ENCODE peak calls at places on chromosomes 12 and 14, in five cellular contexts. J is NT2/D1, O is HepG2, E is H1, X is GM12878. N is an unnamed sample.

GRCh38 chr12:29574500-29574899 is 77.0 kb upstream of the OVCH1 start:
- DNase-seq in J (no peak), O (no peak), E (no peak), X (no peak), N (no peak)

GRCh38 chr12:70468741-70469140 is 102.7 kb downstream of the KCNMB4 start:
- DNase-seq in J (peak; percentile 47), O (no peak), E (no peak), X (no peak), N (no peak)

GRCh38 chr12:124506145-124506831 is 61.1 kb downstream of the NCOR2 start:
- DNase-seq in J (no peak), O (no peak), E (no peak), X (no peak), N (no peak)

GRCh38 chr14:67311868-67312267 is 47.7 kb downstream of the ATP6V1D start:
- DNase-seq in J (no peak), O (peak; percentile 71), E (no peak), X (no peak), N (no peak)

GRCh38 chr14:105091335-105092123 is 26.3 kb upstream of the GPR132 start:
- DNase-seq in J (no peak), O (peak; percentile 71), E (no peak), X (no peak), N (no peak)

GRCh38 chr12:89156862-89157262 is 195.4 kb downstream of the DUSP6 start:
- DNase-seq in J (no peak), O (no peak), E (no peak), X (no peak), N (no peak)

GRCh38 chr12:48997719-48998496 is 1.3 kb downstream of the DDN start:
- DNase-seq in J (no peak), O (no peak), E (peak; percentile 84), X (no peak), N (no peak)

GRCh38 chr12:115444336-115444735 is 760.4 kb upstream of the TBX3 start:
- DNase-seq in J (no peak), O (no peak), E (no peak), X (no peak), N (no peak)

GRCh38 chr14:104856157-104856868 is 8.8 kb upstream of the CEP170B start:
- DNase-seq in J (no peak), O (no peak), E (no peak), X (no peak), N (no peak)

GRCh38 chr12:127363392-127363791 is 903.6 kb upstream of the TMEM132C start:
- DNase-seq in J (peak; percentile 35), O (no peak), E (peak; percentile 60), X (no peak), N (no peak)

GRCh38 chr14:61334197-61334701 is 12.9 kb downstream of the PRKCH start:
- DNase-seq in J (no peak), O (no peak), E (no peak), X (no peak), N (no peak)

GRCh38 chr12:49389092-49389703 is 21.9 kb downstream of the SPATS2 start:
- DNase-seq in J (no peak), O (no peak), E (peak; percentile 90), X (no peak), N (no peak)

GRCh38 chr14:97264516-97265230 is 467.5 kb downstream of the VRK1 start:
- DNase-seq in J (no peak), O (no peak), E (no peak), X (no peak), N (no peak)

GRCh38 chr14:98736701-98737338 is 535.2 kb downstream of the BCL11B start:
- DNase-seq in J (no peak), O (no peak), E (no peak), X (no peak), N (no peak)

GRCh38 chr12:115584156-115584555 is 693.3 kb downstream of the MED13L start:
- DNase-seq in J (no peak), O (no peak), E (no peak), X (no peak), N (no peak)

GRCh38 chr14:21734457-21735074 is 60.9 kb upstream of the OR4E1 start:
- DNase-seq in J (peak; percentile 11), O (peak; percentile 75), E (no peak), X (peak; percentile 12), N (peak; percentile 48)

GRCh38 chr14:105309371-105309770 is 5.2 kb upstream of the PACS2 start:
- DNase-seq in J (no peak), O (no peak), E (no peak), X (no peak), N (no peak)

GRCh38 chr12:103100226-103100866 is 142.9 kb downstream of the ASCL1 start:
- DNase-seq in J (no peak), O (no peak), E (no peak), X (no peak), N (no peak)

GRCh38 chr12:90010089-90010488 is 301.5 kb upstream of the ATP2B1 start:
- DNase-seq in J (no peak), O (no peak), E (no peak), X (no peak), N (no peak)

GRCh38 chr14:29755311-29756052 is 172.2 kb downstream of the PRKD1 start:
- DNase-seq in J (no peak), O (no peak), E (no peak), X (no peak), N (no peak)

GRCh38 chr12:2640709-2641108 is 154.1 kb upstream of the FKBP4 start:
- DNase-seq in J (peak; percentile 68), O (no peak), E (no peak), X (no peak), N (no peak)

GRCh38 chr14:69260246-69260978 is 454 bp downstream of the GALNT16 start:
- DNase-seq in J (no peak), O (no peak), E (peak; percentile 79), X (no peak), N (peak; percentile 52)

GRCh38 chr14:94009767-94010166 is 12.7 kb downstream of the CCDC197 start:
- DNase-seq in J (no peak), O (no peak), E (no peak), X (peak; percentile 25), N (no peak)

GRCh38 chr12:113424915-113425823 is 3.0 kb downstream of the SDSL start:
- DNase-seq in J (peak; percentile 58), O (peak; percentile 16), E (peak; percentile 94), X (no peak), N (peak; percentile 72)

GRCh38 chr14:72237722-72238666 is 305.8 kb downstream of the RGS6 start:
- DNase-seq in J (no peak), O (no peak), E (no peak), X (peak; percentile 8), N (no peak)

GRCh38 chr12:45183263-45183662 is 32.6 kb upstream of the ANO6 start:
- DNase-seq in J (no peak), O (peak; percentile 13), E (no peak), X (no peak), N (no peak)

GRCh38 chr12:69298947-69299346 is 49.2 kb upstream of the LYZ start:
- DNase-seq in J (no peak), O (no peak), E (no peak), X (no peak), N (no peak)

GRCh38 chr14:91338369-91338768 is 79.3 kb downstream of the CCDC88C start:
- DNase-seq in J (no peak), O (no peak), E (no peak), X (no peak), N (no peak)

GRCh38 chr14:59771577-59771976 is 99.0 kb downstream of the RTN1 start:
- DNase-seq in J (no peak), O (no peak), E (no peak), X (no peak), N (peak; percentile 14)

GRCh38 chr14:21347201-21347600 is 36.6 kb downstream of the SUPT16H start:
- DNase-seq in J (no peak), O (no peak), E (no peak), X (no peak), N (no peak)

GRCh38 chr14:28759658-28760313 is 6.8 kb upstream of the FOXG1 start:
- DNase-seq in J (no peak), O (no peak), E (peak; percentile 56), X (no peak), N (no peak)

GRCh38 chr14:26841920-26842741 is 244.3 kb upstream of the NOVA1 start:
- DNase-seq in J (no peak), O (peak; percentile 34), E (no peak), X (no peak), N (no peak)

GRCh38 chr12:41745593-41745992 is 399.1 kb downstream of the GXYLT1 start:
- DNase-seq in J (no peak), O (no peak), E (no peak), X (no peak), N (no peak)

GRCh38 chr12:56160160-56160763 is 2.1 kb downstream of the MYL6 start:
- DNase-seq in J (peak; percentile 40), O (no peak), E (no peak), X (no peak), N (no peak)
- TF ChIP-seq SUZ12 in J (no peak), O (no peak), E (no peak), X (no peak), N (no peak)

DNA sequence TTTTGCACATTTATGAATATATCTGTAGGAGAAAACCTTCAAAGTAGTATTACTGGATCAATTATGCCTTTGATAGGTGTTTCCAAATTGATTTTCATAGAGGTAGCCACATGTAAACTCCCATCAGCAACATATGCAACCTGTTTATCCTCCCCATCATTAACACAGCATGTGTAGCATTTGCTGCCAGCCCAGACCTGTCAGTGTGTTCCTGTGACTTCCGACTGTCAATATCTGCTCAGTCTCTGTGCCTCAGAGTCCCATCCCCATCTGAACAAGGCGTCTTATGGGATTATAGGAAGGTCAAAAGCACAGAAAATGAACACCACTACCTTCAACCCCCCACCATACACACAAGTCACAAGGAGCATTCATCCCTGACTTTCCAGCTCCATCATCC is 9.5 kb upstream of the CAPRIN2 start:
- DNase-seq in J (no peak), O (no peak), E (no peak), X (no peak), N (no peak)
- TF ChIP-seq SUZ12 in J (no peak), O (no peak), E (no peak), X (no peak), N (no peak)

GRCh38 chr14:100065942-100066574 is 836 bp downstream of the EVL start:
- DNase-seq in J (no peak), O (no peak), E (no peak), X (peak; percentile 94), N (no peak)
- TF ChIP-seq SUZ12 in J (no peak), O (no peak), E (no peak), X (no peak), N (no peak)

DNA sequence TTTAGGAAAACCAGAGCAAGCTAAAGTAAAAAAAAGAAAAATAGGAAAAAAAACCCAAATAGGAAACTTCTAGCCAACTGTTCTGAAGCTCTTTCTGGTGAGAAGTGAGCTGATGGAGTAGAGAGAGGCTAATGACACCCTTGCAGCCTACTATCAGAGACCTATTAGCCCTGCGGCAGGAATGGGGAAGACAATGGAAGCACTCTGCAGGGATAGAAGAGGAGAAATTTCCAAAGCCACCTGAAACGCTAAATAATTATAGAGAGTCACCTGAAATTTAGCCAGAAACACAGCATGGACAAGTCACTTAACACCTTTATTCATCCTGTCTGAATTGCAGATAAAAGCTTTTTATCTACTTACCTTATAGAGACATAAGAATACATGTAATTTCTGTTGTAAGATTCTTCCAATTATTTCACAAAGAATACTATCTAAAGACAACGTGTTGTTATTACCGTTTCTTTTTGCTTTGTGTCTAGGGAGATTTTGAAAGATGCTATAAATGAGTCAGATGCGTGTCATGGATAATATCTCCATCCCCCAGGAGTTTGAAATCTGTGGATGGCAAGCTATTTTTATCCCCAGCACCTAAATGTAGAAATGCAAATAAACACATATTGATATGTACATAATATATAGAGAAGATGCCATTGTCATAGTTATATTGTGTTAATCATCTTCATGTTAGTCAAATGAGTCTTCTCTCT is 138.6 kb downstream of the TPH2 start:
- DNase-seq in J (no peak), O (no peak), E (no peak), X (no peak), N (no peak)
- TF ChIP-seq SUZ12 in J (no peak), O (no peak), E (no peak), X (no peak), N (no peak)